ENCODE peak calls at places on chromosomes 11 and 22, in eight cellular contexts. T is psoas muscle; V is RWPE1; J is activated naive CD8-positive, alpha-beta T cell treated with anti-CD3 and anti-CD28 coated beads, Interleukin-2, amount 50 U/mL, for 24 hours; L is activated naive CD4-positive, alpha-beta T cell treated with anti-CD3 and anti-CD28 coated beads for 36 hours; Z is stimulated activated CD4-positive, alpha-beta T cell treated with anti-CD3 and anti-CD28 coated beads, Interleukin-15, amount 100 ng/mL, for 1 hour; W is NCI-H1436 treated with DMSO at 0.1 percent for 48 hours; E is neural progenitor cell. H is an unnamed sample.

GRCh38 chr22:31820655-31821054 is 66.8 kb downstream of the DEPDC5 start:
- DNase-seq in T (no peak), V (no peak), J (no peak), L (no peak), Z (no peak), W (no peak), E (no peak), H (no peak)

GRCh38 chr22:18152519-18152918 is 2.5 kb downstream of the USP18 start:
- DNase-seq in T (no peak), V (no peak), J (peak; percentile 32), L (peak; percentile 54), Z (no peak), W (no peak), E (no peak), H (no peak)

GRCh38 chr22:46547883-46548244 is 10.4 kb upstream of the CELSR1 start:
- DNase-seq in T (peak; percentile 82), V (no peak), J (no peak), L (no peak), Z (no peak), W (no peak), E (no peak), H (no peak)

GRCh38 chr11:71283960-71284359 is 31.6 kb upstream of the SHANK2 start:
- DNase-seq in T (no peak), V (peak; percentile 49), J (no peak), L (no peak), Z (no peak), W (no peak), E (no peak), H (no peak)

GRCh38 chr11:18394928-18395734 is 768 bp downstream of the LDHA start:
- DNase-seq in T (peak; percentile 72), V (peak; percentile 25), J (no peak), L (peak; percentile 38), Z (no peak), W (no peak), E (peak; percentile 54), H (no peak)

GRCh38 chr11:70084046-70084984 is 6.2 kb downstream of the ANO1 start:
- DNase-seq in T (peak; percentile 34), V (no peak), J (no peak), L (no peak), Z (no peak), W (no peak), E (no peak), H (no peak)

GRCh38 chr22:22380098-22381030 is 128.2 kb downstream of the ZNF280B start:
- DNase-seq in T (no peak), V (no peak), J (no peak), L (no peak), Z (no peak), W (no peak), E (peak; percentile 53), H (no peak)

GRCh38 chr11:8610532-8611116 is 16.6 kb upstream of the STK33 start:
- DNase-seq in T (no peak), V (no peak), J (peak; percentile 13), L (peak; percentile 51), Z (no peak), W (no peak), E (no peak), H (no peak)

GRCh38 chr22:39215430-39216142 is 29.2 kb downstream of the PDGFB start:
- DNase-seq in T (no peak), V (no peak), J (no peak), L (peak; percentile 52), Z (no peak), W (no peak), E (peak; percentile 45), H (peak; percentile 34)

GRCh38 chr22:42321908-42322561 is 51.6 kb upstream of the TCF20 start:
- DNase-seq in T (no peak), V (no peak), J (no peak), L (no peak), Z (no peak), W (peak; percentile 93), E (peak; percentile 76), H (no peak)